ENCODE peak calls at places on chromosomes 5 and 9, in nine cellular contexts. One of them, this sample, is unnamed.

GRCh38 chr5:133383580-133383939 is 228.8 kb downstream of the FSTL4 start:
- DNase-seq in chondrocyte: no peak
- DNase-seq in uterus: no peak
- DNase-seq in sigmoid colon: peak; percentile 46
- DNase-seq in NCI-H524: no peak
- DNase-seq in NCI-H2081: no peak
- DNase-seq in epithelial cell of esophagus: no peak
- DNase-seq in A172: no peak
- DNase-seq in activated T-cell treated with anti-CD3 and anti-CD28 coated beads for 1 hour: no peak
- DNase-seq in this sample: no peak

GRCh38 chr5:170493028-170493820 is 10.6 kb upstream of the KCNIP1 start:
- DNase-seq in chondrocyte: no peak
- DNase-seq in uterus: no peak
- DNase-seq in sigmoid colon: no peak
- DNase-seq in NCI-H524: no peak
- DNase-seq in NCI-H2081: no peak
- DNase-seq in epithelial cell of esophagus: no peak
- DNase-seq in A172: no peak
- DNase-seq in activated T-cell treated with anti-CD3 and anti-CD28 coated beads for 1 hour: no peak
- DNase-seq in this sample: no peak

GRCh38 chr5:98564836-98565235 is 208.6 kb upstream of the RGMB start:
- DNase-seq in chondrocyte: no peak
- DNase-seq in uterus: no peak
- DNase-seq in sigmoid colon: no peak
- DNase-seq in NCI-H524: no peak
- DNase-seq in NCI-H2081: no peak
- DNase-seq in epithelial cell of esophagus: no peak
- DNase-seq in A172: no peak
- DNase-seq in activated T-cell treated with anti-CD3 and anti-CD28 coated beads for 1 hour: no peak
- DNase-seq in this sample: no peak

GRCh38 chr9:123310551-123311249 is 42.3 kb upstream of the STRBP start:
- DNase-seq in chondrocyte: no peak
- DNase-seq in uterus: no peak
- DNase-seq in sigmoid colon: peak; percentile 10
- DNase-seq in NCI-H524: no peak
- DNase-seq in NCI-H2081: no peak
- DNase-seq in epithelial cell of esophagus: no peak
- DNase-seq in A172: no peak
- DNase-seq in activated T-cell treated with anti-CD3 and anti-CD28 coated beads for 1 hour: no peak
- DNase-seq in this sample: no peak

GRCh38 chr5:116137544-116138378 is 52.9 kb downstream of the COMMD10 start:
- DNase-seq in chondrocyte: no peak
- DNase-seq in uterus: no peak
- DNase-seq in sigmoid colon: no peak
- DNase-seq in NCI-H524: peak; percentile 66
- DNase-seq in NCI-H2081: peak; percentile 47
- DNase-seq in epithelial cell of esophagus: peak; percentile 58
- DNase-seq in A172: peak; percentile 42
- DNase-seq in activated T-cell treated with anti-CD3 and anti-CD28 coated beads for 1 hour: no peak
- DNase-seq in this sample: peak; percentile 33

GRCh38 chr5:132812949-132813598 is at the start of gene SOWAHA:
- DNase-seq in chondrocyte: no peak
- DNase-seq in uterus: no peak
- DNase-seq in sigmoid colon: peak; percentile 56
- DNase-seq in NCI-H524: peak; percentile 61
- DNase-seq in NCI-H2081: peak; percentile 49
- DNase-seq in epithelial cell of esophagus: no peak
- DNase-seq in A172: no peak
- DNase-seq in activated T-cell treated with anti-CD3 and anti-CD28 coated beads for 1 hour: no peak
- DNase-seq in this sample: peak; percentile 44

GRCh38 chr9:17833846-17834245 is 255.0 kb downstream of the SH3GL2 start:
- DNase-seq in chondrocyte: no peak
- DNase-seq in uterus: no peak
- DNase-seq in sigmoid colon: no peak
- DNase-seq in NCI-H524: no peak
- DNase-seq in NCI-H2081: no peak
- DNase-seq in epithelial cell of esophagus: no peak
- DNase-seq in A172: no peak
- DNase-seq in activated T-cell treated with anti-CD3 and anti-CD28 coated beads for 1 hour: no peak
- DNase-seq in this sample: no peak

GRCh38 chr5:160906077-160906476 is 54.1 kb upstream of the ATP10B start:
- DNase-seq in chondrocyte: no peak
- DNase-seq in uterus: no peak
- DNase-seq in sigmoid colon: no peak
- DNase-seq in NCI-H524: no peak
- DNase-seq in NCI-H2081: no peak
- DNase-seq in epithelial cell of esophagus: no peak
- DNase-seq in A172: no peak
- DNase-seq in activated T-cell treated with anti-CD3 and anti-CD28 coated beads for 1 hour: no peak
- DNase-seq in this sample: no peak

GRCh38 chr9:18493361-18494015 is 19.5 kb downstream of the ADAMTSL1 start:
- DNase-seq in chondrocyte: no peak
- DNase-seq in uterus: no peak
- DNase-seq in sigmoid colon: no peak
- DNase-seq in NCI-H524: peak; percentile 23
- DNase-seq in NCI-H2081: no peak
- DNase-seq in epithelial cell of esophagus: peak; percentile 72
- DNase-seq in A172: no peak
- DNase-seq in activated T-cell treated with anti-CD3 and anti-CD28 coated beads for 1 hour: no peak
- DNase-seq in this sample: no peak

GRCh38 chr9:129237195-129237611 is 59.1 kb upstream of the IER5L start:
- DNase-seq in chondrocyte: peak; percentile 29
- DNase-seq in uterus: peak; percentile 73
- DNase-seq in sigmoid colon: no peak
- DNase-seq in NCI-H524: no peak
- DNase-seq in NCI-H2081: no peak
- DNase-seq in epithelial cell of esophagus: peak; percentile 59
- DNase-seq in A172: peak; percentile 63
- DNase-seq in activated T-cell treated with anti-CD3 and anti-CD28 coated beads for 1 hour: peak; percentile 35
- DNase-seq in this sample: peak; percentile 76

GRCh38 chr9:82991684-82992083 is 71.3 kb downstream of the RASEF start:
- DNase-seq in chondrocyte: no peak
- DNase-seq in uterus: no peak
- DNase-seq in sigmoid colon: no peak
- DNase-seq in NCI-H524: peak; percentile 8
- DNase-seq in NCI-H2081: peak; percentile 12
- DNase-seq in epithelial cell of esophagus: no peak
- DNase-seq in A172: no peak
- DNase-seq in activated T-cell treated with anti-CD3 and anti-CD28 coated beads for 1 hour: no peak
- DNase-seq in this sample: no peak

GRCh38 chr9:99866398-99866797 is 40.1 kb upstream of the STX17 start:
- DNase-seq in chondrocyte: no peak
- DNase-seq in uterus: no peak
- DNase-seq in sigmoid colon: no peak
- DNase-seq in NCI-H524: no peak
- DNase-seq in NCI-H2081: no peak
- DNase-seq in epithelial cell of esophagus: no peak
- DNase-seq in A172: no peak
- DNase-seq in activated T-cell treated with anti-CD3 and anti-CD28 coated beads for 1 hour: no peak
- DNase-seq in this sample: no peak

GRCh38 chr5:34751807-34752736 is 86.9 kb upstream of the TTC23L start:
- DNase-seq in chondrocyte: no peak
- DNase-seq in uterus: no peak
- DNase-seq in sigmoid colon: no peak
- DNase-seq in NCI-H524: no peak
- DNase-seq in NCI-H2081: peak; percentile 52
- DNase-seq in epithelial cell of esophagus: no peak
- DNase-seq in A172: no peak
- DNase-seq in activated T-cell treated with anti-CD3 and anti-CD28 coated beads for 1 hour: no peak
- DNase-seq in this sample: no peak

GRCh38 chr5:1840741-1841521 is 39.7 kb downstream of the NDUFS6 start:
- DNase-seq in chondrocyte: peak; percentile 88
- DNase-seq in uterus: no peak
- DNase-seq in sigmoid colon: no peak
- DNase-seq in NCI-H524: no peak
- DNase-seq in NCI-H2081: no peak
- DNase-seq in epithelial cell of esophagus: no peak
- DNase-seq in A172: no peak
- DNase-seq in activated T-cell treated with anti-CD3 and anti-CD28 coated beads for 1 hour: no peak
- DNase-seq in this sample: no peak

GRCh38 chr9:127586537-127586936 is 25.5 kb upstream of the STXBP1 start:
- DNase-seq in chondrocyte: no peak
- DNase-seq in uterus: peak; percentile 89
- DNase-seq in sigmoid colon: peak; percentile 94
- DNase-seq in NCI-H524: peak; percentile 85
- DNase-seq in NCI-H2081: peak; percentile 70
- DNase-seq in epithelial cell of esophagus: peak; percentile 83
- DNase-seq in A172: peak; percentile 83
- DNase-seq in activated T-cell treated with anti-CD3 and anti-CD28 coated beads for 1 hour: peak; percentile 49
- DNase-seq in this sample: peak; percentile 90

GRCh38 chr5:140329739-140330481 is 16.5 kb downstream of the HBEGF start:
- DNase-seq in chondrocyte: no peak
- DNase-seq in uterus: no peak
- DNase-seq in sigmoid colon: no peak
- DNase-seq in NCI-H524: no peak
- DNase-seq in NCI-H2081: no peak
- DNase-seq in epithelial cell of esophagus: no peak
- DNase-seq in A172: no peak
- DNase-seq in activated T-cell treated with anti-CD3 and anti-CD28 coated beads for 1 hour: no peak
- DNase-seq in this sample: no peak

GRCh38 chr5:79686799-79687198 is 2.8 kb upstream of the CMYA5 start:
- DNase-seq in chondrocyte: no peak
- DNase-seq in uterus: no peak
- DNase-seq in sigmoid colon: no peak
- DNase-seq in NCI-H524: no peak
- DNase-seq in NCI-H2081: no peak
- DNase-seq in epithelial cell of esophagus: peak; percentile 10
- DNase-seq in A172: no peak
- DNase-seq in activated T-cell treated with anti-CD3 and anti-CD28 coated beads for 1 hour: no peak
- DNase-seq in this sample: peak; percentile 25

GRCh38 chr5:135979510-135979909 is 24.7 kb upstream of the LECT2 start:
- DNase-seq in chondrocyte: no peak
- DNase-seq in uterus: no peak
- DNase-seq in sigmoid colon: no peak
- DNase-seq in NCI-H524: no peak
- DNase-seq in NCI-H2081: no peak
- DNase-seq in epithelial cell of esophagus: no peak
- DNase-seq in A172: no peak
- DNase-seq in activated T-cell treated with anti-CD3 and anti-CD28 coated beads for 1 hour: no peak
- DNase-seq in this sample: no peak

GRCh38 chr5:32612134-32612888 is 27.0 kb downstream of the SUB1 start:
- DNase-seq in chondrocyte: no peak
- DNase-seq in uterus: no peak
- DNase-seq in sigmoid colon: no peak
- DNase-seq in NCI-H524: no peak
- DNase-seq in NCI-H2081: peak; percentile 90
- DNase-seq in epithelial cell of esophagus: no peak
- DNase-seq in A172: peak; percentile 26
- DNase-seq in activated T-cell treated with anti-CD3 and anti-CD28 coated beads for 1 hour: no peak
- DNase-seq in this sample: no peak

GRCh38 chr5:139038618-139039305 is 159.4 kb downstream of the SIL1 start:
- DNase-seq in chondrocyte: no peak
- DNase-seq in uterus: no peak
- DNase-seq in sigmoid colon: no peak
- DNase-seq in NCI-H524: peak; percentile 60
- DNase-seq in NCI-H2081: no peak
- DNase-seq in epithelial cell of esophagus: no peak
- DNase-seq in A172: no peak
- DNase-seq in activated T-cell treated with anti-CD3 and anti-CD28 coated beads for 1 hour: no peak
- DNase-seq in this sample: no peak

GRCh38 chr5:2174572-2174971 is 291.8 kb upstream of the IRX4 start:
- DNase-seq in chondrocyte: no peak
- DNase-seq in uterus: no peak
- DNase-seq in sigmoid colon: no peak
- DNase-seq in NCI-H524: no peak
- DNase-seq in NCI-H2081: no peak
- DNase-seq in epithelial cell of esophagus: no peak
- DNase-seq in A172: no peak
- DNase-seq in activated T-cell treated with anti-CD3 and anti-CD28 coated beads for 1 hour: no peak
- DNase-seq in this sample: no peak

GRCh38 chr5:126490167-126490937 is 67.1 kb downstream of the GRAMD2B start:
- DNase-seq in chondrocyte: no peak
- DNase-seq in uterus: no peak
- DNase-seq in sigmoid colon: peak; percentile 75
- DNase-seq in NCI-H524: no peak
- DNase-seq in NCI-H2081: no peak
- DNase-seq in epithelial cell of esophagus: peak; percentile 49
- DNase-seq in A172: no peak
- DNase-seq in activated T-cell treated with anti-CD3 and anti-CD28 coated beads for 1 hour: no peak
- DNase-seq in this sample: no peak

GRCh38 chr9:118595719-118596305 is 773.4 kb downstream of the BRINP1 start:
- DNase-seq in chondrocyte: no peak
- DNase-seq in uterus: no peak
- DNase-seq in sigmoid colon: peak; percentile 66
- DNase-seq in NCI-H524: peak; percentile 72
- DNase-seq in NCI-H2081: peak; percentile 74
- DNase-seq in epithelial cell of esophagus: peak; percentile 77
- DNase-seq in A172: peak; percentile 86
- DNase-seq in activated T-cell treated with anti-CD3 and anti-CD28 coated beads for 1 hour: no peak
- DNase-seq in this sample: peak; percentile 45

GRCh38 chr9:80292231-80292630 is 720.5 kb downstream of the TLE4 start:
- DNase-seq in chondrocyte: no peak
- DNase-seq in uterus: no peak
- DNase-seq in sigmoid colon: no peak
- DNase-seq in NCI-H524: no peak
- DNase-seq in NCI-H2081: no peak
- DNase-seq in epithelial cell of esophagus: no peak
- DNase-seq in A172: no peak
- DNase-seq in activated T-cell treated with anti-CD3 and anti-CD28 coated beads for 1 hour: no peak
- DNase-seq in this sample: no peak

GRCh38 chr9:134547161-134548100 is 94.2 kb upstream of the COL5A1 start:
- DNase-seq in chondrocyte: peak; percentile 65
- DNase-seq in uterus: no peak
- DNase-seq in sigmoid colon: peak; percentile 55
- DNase-seq in NCI-H524: no peak
- DNase-seq in NCI-H2081: no peak
- DNase-seq in epithelial cell of esophagus: no peak
- DNase-seq in A172: no peak
- DNase-seq in activated T-cell treated with anti-CD3 and anti-CD28 coated beads for 1 hour: no peak
- DNase-seq in this sample: no peak

GRCh38 chr9:115127191-115127817 is 9.3 kb upstream of the TNC start:
- DNase-seq in chondrocyte: no peak
- DNase-seq in uterus: no peak
- DNase-seq in sigmoid colon: no peak
- DNase-seq in NCI-H524: peak; percentile 29
- DNase-seq in NCI-H2081: no peak
- DNase-seq in epithelial cell of esophagus: peak; percentile 91
- DNase-seq in A172: peak; percentile 91
- DNase-seq in activated T-cell treated with anti-CD3 and anti-CD28 coated beads for 1 hour: no peak
- DNase-seq in this sample: peak; percentile 97

GRCh38 chr5:73387630-73388370 is 60.8 kb downstream of the FOXD1 start:
- DNase-seq in chondrocyte: no peak
- DNase-seq in uterus: no peak
- DNase-seq in sigmoid colon: no peak
- DNase-seq in NCI-H524: no peak
- DNase-seq in NCI-H2081: no peak
- DNase-seq in epithelial cell of esophagus: no peak
- DNase-seq in A172: peak; percentile 69
- DNase-seq in activated T-cell treated with anti-CD3 and anti-CD28 coated beads for 1 hour: no peak
- DNase-seq in this sample: no peak

GRCh38 chr5:169895876-169896275 is 84.4 kb downstream of the INSYN2B start:
- DNase-seq in chondrocyte: no peak
- DNase-seq in uterus: no peak
- DNase-seq in sigmoid colon: no peak
- DNase-seq in NCI-H524: peak; percentile 55
- DNase-seq in NCI-H2081: no peak
- DNase-seq in epithelial cell of esophagus: no peak
- DNase-seq in A172: no peak
- DNase-seq in activated T-cell treated with anti-CD3 and anti-CD28 coated beads for 1 hour: no peak
- DNase-seq in this sample: no peak

GRCh38 chr9:89940625-89941024 is 335.8 kb downstream of the GADD45G start:
- DNase-seq in chondrocyte: no peak
- DNase-seq in uterus: no peak
- DNase-seq in sigmoid colon: no peak
- DNase-seq in NCI-H524: no peak
- DNase-seq in NCI-H2081: no peak
- DNase-seq in epithelial cell of esophagus: peak; percentile 64
- DNase-seq in A172: peak; percentile 68
- DNase-seq in activated T-cell treated with anti-CD3 and anti-CD28 coated beads for 1 hour: no peak
- DNase-seq in this sample: peak; percentile 48

GRCh38 chr9:15372385-15373200 is 50.1 kb upstream of the SNAPC3 start:
- DNase-seq in chondrocyte: no peak
- DNase-seq in uterus: no peak
- DNase-seq in sigmoid colon: no peak
- DNase-seq in NCI-H524: no peak
- DNase-seq in NCI-H2081: no peak
- DNase-seq in epithelial cell of esophagus: no peak
- DNase-seq in A172: no peak
- DNase-seq in activated T-cell treated with anti-CD3 and anti-CD28 coated beads for 1 hour: no peak
- DNase-seq in this sample: no peak